ENCODE peak calls at places on chromosomes 3 and 15, in eight cellular contexts. One of them, this sample, is unnamed.

GRCh38 chr3:189071452-189071851 is 100.3 kb upstream of the TPRG1 start:
- DNase-seq in NT2/D1: no peak
- DNase-seq in left ventricle myocardium inferior: no peak
- DNase-seq in KBM-7: no peak
- DNase-seq in choroid plexus epithelial cell: no peak
- DNase-seq in K562: no peak
- DNase-seq in activated naive CD4-positive, alpha-beta T cell treated with Interleukin-2 at 50 U/mL for 16 hours: no peak
- DNase-seq in NCI-H2171: peak; percentile 4
- DNase-seq in this sample: no peak

GRCh38 chr3:46921871-46922271 is 44.4 kb downstream of the PTH1R start:
- DNase-seq in activated naive CD4-positive, alpha-beta T cell treated with Interleukin-2 at 50 U/mL for 16 hours: no peak
- DNase-seq in NCI-H2171: no peak
- DNase-seq in NT2/D1: no peak
- DNase-seq in KBM-7: no peak
- DNase-seq in choroid plexus epithelial cell: no peak
- DNase-seq in left ventricle myocardium inferior: no peak
- DNase-seq in K562: no peak
- DNase-seq in this sample: no peak

GRCh38 chr3:12508316-12508715 is 24.0 kb downstream of the TSEN2 start:
- DNase-seq in activated naive CD4-positive, alpha-beta T cell treated with Interleukin-2 at 50 U/mL for 16 hours: no peak
- DNase-seq in K562: no peak
- DNase-seq in left ventricle myocardium inferior: no peak
- DNase-seq in choroid plexus epithelial cell: peak; percentile 100
- DNase-seq in KBM-7: no peak
- DNase-seq in NT2/D1: no peak
- DNase-seq in NCI-H2171: no peak
- DNase-seq in this sample: no peak

GRCh38 chr15:64893481-64894394 is 18.0 kb upstream of the ANKDD1A start:
- DNase-seq in choroid plexus epithelial cell: peak; percentile 98
- DNase-seq in KBM-7: peak; percentile 100
- DNase-seq in NT2/D1: peak; percentile 91
- DNase-seq in NCI-H2171: peak; percentile 71
- DNase-seq in activated naive CD4-positive, alpha-beta T cell treated with Interleukin-2 at 50 U/mL for 16 hours: peak; percentile 97
- DNase-seq in K562: peak; percentile 89
- DNase-seq in left ventricle myocardium inferior: peak; percentile 96
- DNase-seq in this sample: no peak

GRCh38 chr15:57676578-57676977 is 29.9 kb upstream of the POLR2M start:
- DNase-seq in NT2/D1: no peak
- DNase-seq in activated naive CD4-positive, alpha-beta T cell treated with Interleukin-2 at 50 U/mL for 16 hours: no peak
- DNase-seq in K562: no peak
- DNase-seq in choroid plexus epithelial cell: no peak
- DNase-seq in NCI-H2171: no peak
- DNase-seq in KBM-7: no peak
- DNase-seq in left ventricle myocardium inferior: no peak
- DNase-seq in this sample: no peak

GRCh38 chr3:27632431-27633223 is 89.5 kb downstream of the EOMES start:
- DNase-seq in NT2/D1: no peak
- DNase-seq in K562: no peak
- DNase-seq in KBM-7: peak; percentile 19
- DNase-seq in NCI-H2171: peak; percentile 9
- DNase-seq in activated naive CD4-positive, alpha-beta T cell treated with Interleukin-2 at 50 U/mL for 16 hours: peak; percentile 55
- DNase-seq in left ventricle myocardium inferior: peak; percentile 43
- DNase-seq in choroid plexus epithelial cell: peak; percentile 74
- DNase-seq in this sample: peak; percentile 41

GRCh38 chr3:190265126-190265525 is 57.1 kb downstream of the CLDN1 start:
- DNase-seq in K562: no peak
- DNase-seq in activated naive CD4-positive, alpha-beta T cell treated with Interleukin-2 at 50 U/mL for 16 hours: no peak
- DNase-seq in KBM-7: no peak
- DNase-seq in left ventricle myocardium inferior: no peak
- DNase-seq in NCI-H2171: no peak
- DNase-seq in choroid plexus epithelial cell: peak; percentile 63
- DNase-seq in NT2/D1: no peak
- DNase-seq in this sample: no peak

GRCh38 chr3:25648925-25649828 is 15.5 kb downstream of the TOP2B start:
- DNase-seq in choroid plexus epithelial cell: no peak
- DNase-seq in K562: no peak
- DNase-seq in NT2/D1: no peak
- DNase-seq in NCI-H2171: no peak
- DNase-seq in left ventricle myocardium inferior: no peak
- DNase-seq in KBM-7: no peak
- DNase-seq in activated naive CD4-positive, alpha-beta T cell treated with Interleukin-2 at 50 U/mL for 16 hours: no peak
- DNase-seq in this sample: no peak

GRCh38 chr15:101250931-101251829 is 668 bp downstream of the CHSY1 start:
- DNase-seq in KBM-7: peak; percentile 23
- DNase-seq in left ventricle myocardium inferior: no peak
- DNase-seq in K562: peak; percentile 72
- DNase-seq in activated naive CD4-positive, alpha-beta T cell treated with Interleukin-2 at 50 U/mL for 16 hours: no peak
- DNase-seq in NCI-H2171: peak; percentile 32
- DNase-seq in choroid plexus epithelial cell: peak; percentile 44
- DNase-seq in NT2/D1: no peak
- DNase-seq in this sample: peak; percentile 64

GRCh38 chr15:43769584-43770228 is 7.1 kb downstream of the ELL3 start:
- DNase-seq in NT2/D1: no peak
- DNase-seq in K562: peak; percentile 59
- DNase-seq in KBM-7: peak; percentile 80
- DNase-seq in activated naive CD4-positive, alpha-beta T cell treated with Interleukin-2 at 50 U/mL for 16 hours: peak; percentile 61
- DNase-seq in left ventricle myocardium inferior: peak; percentile 37
- DNase-seq in choroid plexus epithelial cell: peak; percentile 82
- DNase-seq in NCI-H2171: peak; percentile 40
- DNase-seq in this sample: peak; percentile 32

GRCh38 chr15:74240002-74240568 is 4.0 kb downstream of the CCDC33 start:
- DNase-seq in NCI-H2171: peak; percentile 98
- DNase-seq in left ventricle myocardium inferior: peak; percentile 85
- DNase-seq in K562: no peak
- DNase-seq in NT2/D1: no peak
- DNase-seq in KBM-7: peak; percentile 29
- DNase-seq in choroid plexus epithelial cell: peak; percentile 63
- DNase-seq in activated naive CD4-positive, alpha-beta T cell treated with Interleukin-2 at 50 U/mL for 16 hours: no peak
- DNase-seq in this sample: no peak

GRCh38 chr3:38371541-38372213 is 25.1 kb downstream of the XYLB start:
- DNase-seq in NCI-H2171: no peak
- DNase-seq in activated naive CD4-positive, alpha-beta T cell treated with Interleukin-2 at 50 U/mL for 16 hours: no peak
- DNase-seq in NT2/D1: no peak
- DNase-seq in choroid plexus epithelial cell: no peak
- DNase-seq in left ventricle myocardium inferior: no peak
- DNase-seq in K562: no peak
- DNase-seq in KBM-7: no peak
- DNase-seq in this sample: no peak

GRCh38 chr15:73856458-73857192 is 16.7 kb upstream of the TBC1D21 start:
- DNase-seq in K562: no peak
- DNase-seq in NT2/D1: no peak
- DNase-seq in choroid plexus epithelial cell: no peak
- DNase-seq in NCI-H2171: peak; percentile 74
- DNase-seq in KBM-7: no peak
- DNase-seq in activated naive CD4-positive, alpha-beta T cell treated with Interleukin-2 at 50 U/mL for 16 hours: no peak
- DNase-seq in left ventricle myocardium inferior: peak; percentile 60
- DNase-seq in this sample: no peak

GRCh38 chr3:131711114-131711786 is 208.5 kb upstream of the MRPL3 start:
- DNase-seq in activated naive CD4-positive, alpha-beta T cell treated with Interleukin-2 at 50 U/mL for 16 hours: no peak
- DNase-seq in K562: no peak
- DNase-seq in choroid plexus epithelial cell: no peak
- DNase-seq in left ventricle myocardium inferior: no peak
- DNase-seq in NCI-H2171: no peak
- DNase-seq in NT2/D1: no peak
- DNase-seq in KBM-7: no peak
- DNase-seq in this sample: no peak

GRCh38 chr3:55006277-55006676 is 78.4 kb upstream of the LRTM1 start:
- DNase-seq in NCI-H2171: no peak
- DNase-seq in K562: no peak
- DNase-seq in activated naive CD4-positive, alpha-beta T cell treated with Interleukin-2 at 50 U/mL for 16 hours: no peak
- DNase-seq in choroid plexus epithelial cell: no peak
- DNase-seq in NT2/D1: peak; percentile 30
- DNase-seq in KBM-7: no peak
- DNase-seq in left ventricle myocardium inferior: no peak
- DNase-seq in this sample: no peak

GRCh38 chr3:52221563-52222318 is 3.7 kb downstream of the TLR9 start:
- DNase-seq in NCI-H2171: no peak
- DNase-seq in KBM-7: no peak
- DNase-seq in left ventricle myocardium inferior: no peak
- DNase-seq in NT2/D1: no peak
- DNase-seq in K562: no peak
- DNase-seq in choroid plexus epithelial cell: no peak
- DNase-seq in activated naive CD4-positive, alpha-beta T cell treated with Interleukin-2 at 50 U/mL for 16 hours: peak; percentile 62
- DNase-seq in this sample: no peak

GRCh38 chr15:38707802-38708671 is 143.4 kb upstream of the RASGRP1 start:
- DNase-seq in NT2/D1: peak; percentile 46
- DNase-seq in activated naive CD4-positive, alpha-beta T cell treated with Interleukin-2 at 50 U/mL for 16 hours: peak; percentile 34
- DNase-seq in K562: peak; percentile 68
- DNase-seq in left ventricle myocardium inferior: no peak
- DNase-seq in NCI-H2171: peak; percentile 49
- DNase-seq in choroid plexus epithelial cell: peak; percentile 85
- DNase-seq in KBM-7: peak; percentile 60
- DNase-seq in this sample: peak; percentile 38

GRCh38 chr3:126342211-126342610 is 15.0 kb downstream of the KLF15 start:
- DNase-seq in KBM-7: no peak
- DNase-seq in choroid plexus epithelial cell: no peak
- DNase-seq in K562: no peak
- DNase-seq in activated naive CD4-positive, alpha-beta T cell treated with Interleukin-2 at 50 U/mL for 16 hours: no peak
- DNase-seq in NT2/D1: no peak
- DNase-seq in left ventricle myocardium inferior: no peak
- DNase-seq in NCI-H2171: no peak
- DNase-seq in this sample: no peak

GRCh38 chr3:98657429-98657828 is 64.0 kb upstream of the CPOX start:
- DNase-seq in choroid plexus epithelial cell: peak; percentile 1
- DNase-seq in activated naive CD4-positive, alpha-beta T cell treated with Interleukin-2 at 50 U/mL for 16 hours: peak; percentile 28
- DNase-seq in K562: peak; percentile 3
- DNase-seq in KBM-7: no peak
- DNase-seq in NT2/D1: peak; percentile 16
- DNase-seq in NCI-H2171: peak; percentile 26
- DNase-seq in left ventricle myocardium inferior: peak; percentile 32
- DNase-seq in this sample: peak; percentile 22

GRCh38 chr3:175346573-175347356 is 487.6 kb downstream of the NAALADL2 start:
- DNase-seq in left ventricle myocardium inferior: peak; percentile 41
- DNase-seq in K562: no peak
- DNase-seq in NT2/D1: no peak
- DNase-seq in activated naive CD4-positive, alpha-beta T cell treated with Interleukin-2 at 50 U/mL for 16 hours: no peak
- DNase-seq in KBM-7: no peak
- DNase-seq in choroid plexus epithelial cell: peak; percentile 97
- DNase-seq in NCI-H2171: no peak
- DNase-seq in this sample: no peak

GRCh38 chr15:89457086-89457485 is 39.3 kb downstream of the RHCG start:
- DNase-seq in NT2/D1: no peak
- DNase-seq in activated naive CD4-positive, alpha-beta T cell treated with Interleukin-2 at 50 U/mL for 16 hours: no peak
- DNase-seq in KBM-7: peak; percentile 24
- DNase-seq in NCI-H2171: peak; percentile 6
- DNase-seq in choroid plexus epithelial cell: peak; percentile 45
- DNase-seq in left ventricle myocardium inferior: no peak
- DNase-seq in K562: peak; percentile 77
- DNase-seq in this sample: peak; percentile 75

GRCh38 chr3:12658593-12659058 is 5.3 kb downstream of the RAF1 start:
- DNase-seq in NCI-H2171: no peak
- DNase-seq in K562: no peak
- DNase-seq in left ventricle myocardium inferior: no peak
- DNase-seq in NT2/D1: no peak
- DNase-seq in choroid plexus epithelial cell: peak; percentile 65
- DNase-seq in KBM-7: no peak
- DNase-seq in activated naive CD4-positive, alpha-beta T cell treated with Interleukin-2 at 50 U/mL for 16 hours: no peak
- DNase-seq in this sample: no peak

GRCh38 chr3:169323580-169324453 is 339.7 kb downstream of the MECOM start:
- DNase-seq in KBM-7: no peak
- DNase-seq in K562: no peak
- DNase-seq in choroid plexus epithelial cell: peak; percentile 25
- DNase-seq in NT2/D1: no peak
- DNase-seq in activated naive CD4-positive, alpha-beta T cell treated with Interleukin-2 at 50 U/mL for 16 hours: no peak
- DNase-seq in left ventricle myocardium inferior: peak; percentile 33
- DNase-seq in NCI-H2171: no peak
- DNase-seq in this sample: no peak

GRCh38 chr3:139450155-139450554 is 26.2 kb downstream of the RBP2 start:
- DNase-seq in NT2/D1: no peak
- DNase-seq in KBM-7: no peak
- DNase-seq in activated naive CD4-positive, alpha-beta T cell treated with Interleukin-2 at 50 U/mL for 16 hours: no peak
- DNase-seq in K562: no peak
- DNase-seq in left ventricle myocardium inferior: no peak
- DNase-seq in choroid plexus epithelial cell: no peak
- DNase-seq in NCI-H2171: no peak
- DNase-seq in this sample: no peak

GRCh38 chr15:45386420-45386819 is 8.1 kb upstream of the GATM start:
- DNase-seq in NCI-H2171: peak; percentile 38
- DNase-seq in left ventricle myocardium inferior: no peak
- DNase-seq in activated naive CD4-positive, alpha-beta T cell treated with Interleukin-2 at 50 U/mL for 16 hours: no peak
- DNase-seq in K562: no peak
- DNase-seq in NT2/D1: no peak
- DNase-seq in KBM-7: no peak
- DNase-seq in choroid plexus epithelial cell: no peak
- DNase-seq in this sample: no peak

GRCh38 chr3:42110631-42111030 is 19.5 kb downstream of the TRAK1 start:
- DNase-seq in NCI-H2171: no peak
- DNase-seq in NT2/D1: no peak
- DNase-seq in K562: no peak
- DNase-seq in choroid plexus epithelial cell: no peak
- DNase-seq in left ventricle myocardium inferior: no peak
- DNase-seq in activated naive CD4-positive, alpha-beta T cell treated with Interleukin-2 at 50 U/mL for 16 hours: no peak
- DNase-seq in KBM-7: no peak
- DNase-seq in this sample: no peak

GRCh38 chr3:126925411-126926171 is 57.3 kb upstream of the PLXNA1 start:
- DNase-seq in KBM-7: no peak
- DNase-seq in NT2/D1: no peak
- DNase-seq in activated naive CD4-positive, alpha-beta T cell treated with Interleukin-2 at 50 U/mL for 16 hours: no peak
- DNase-seq in NCI-H2171: no peak
- DNase-seq in K562: no peak
- DNase-seq in choroid plexus epithelial cell: no peak
- DNase-seq in left ventricle myocardium inferior: no peak
- DNase-seq in this sample: no peak

GRCh38 chr15:41944313-41944940 is 27.9 kb downstream of the EHD4 start:
- DNase-seq in choroid plexus epithelial cell: peak; percentile 94
- DNase-seq in NT2/D1: peak; percentile 9
- DNase-seq in left ventricle myocardium inferior: peak; percentile 55
- DNase-seq in activated naive CD4-positive, alpha-beta T cell treated with Interleukin-2 at 50 U/mL for 16 hours: no peak
- DNase-seq in KBM-7: no peak
- DNase-seq in K562: no peak
- DNase-seq in NCI-H2171: no peak
- DNase-seq in this sample: no peak

GRCh38 chr3:190038050-190038631 is 82.6 kb downstream of the P3H2 start:
- DNase-seq in KBM-7: no peak
- DNase-seq in activated naive CD4-positive, alpha-beta T cell treated with Interleukin-2 at 50 U/mL for 16 hours: no peak
- DNase-seq in K562: no peak
- DNase-seq in NT2/D1: no peak
- DNase-seq in left ventricle myocardium inferior: peak; percentile 25
- DNase-seq in NCI-H2171: peak; percentile 83
- DNase-seq in choroid plexus epithelial cell: peak; percentile 86
- DNase-seq in this sample: peak; percentile 54

GRCh38 chr15:95733931-95734330 is 596.6 kb upstream of the NR2F2 start:
- DNase-seq in left ventricle myocardium inferior: no peak
- DNase-seq in K562: no peak
- DNase-seq in choroid plexus epithelial cell: peak; percentile 23
- DNase-seq in NCI-H2171: no peak
- DNase-seq in NT2/D1: no peak
- DNase-seq in activated naive CD4-positive, alpha-beta T cell treated with Interleukin-2 at 50 U/mL for 16 hours: no peak
- DNase-seq in KBM-7: no peak
- DNase-seq in this sample: no peak

GRCh38 chr3:55669133-55669532 is 182.0 kb upstream of the WNT5A start:
- DNase-seq in choroid plexus epithelial cell: no peak
- DNase-seq in NT2/D1: no peak
- DNase-seq in KBM-7: no peak
- DNase-seq in activated naive CD4-positive, alpha-beta T cell treated with Interleukin-2 at 50 U/mL for 16 hours: no peak
- DNase-seq in K562: no peak
- DNase-seq in left ventricle myocardium inferior: no peak
- DNase-seq in NCI-H2171: no peak
- DNase-seq in this sample: no peak

GRCh38 chr3:121883507-121883906 is 10.7 kb upstream of the SLC15A2 start:
- DNase-seq in NCI-H2171: no peak
- DNase-seq in left ventricle myocardium inferior: no peak
- DNase-seq in KBM-7: peak; percentile 37
- DNase-seq in activated naive CD4-positive, alpha-beta T cell treated with Interleukin-2 at 50 U/mL for 16 hours: no peak
- DNase-seq in NT2/D1: no peak
- DNase-seq in choroid plexus epithelial cell: peak; percentile 68
- DNase-seq in K562: peak; percentile 24
- DNase-seq in this sample: peak; percentile 22

GRCh38 chr15:81848701-81849100 is 197.1 kb downstream of the MEX3B start:
- DNase-seq in NT2/D1: no peak
- DNase-seq in choroid plexus epithelial cell: no peak
- DNase-seq in KBM-7: no peak
- DNase-seq in K562: no peak
- DNase-seq in NCI-H2171: no peak
- DNase-seq in activated naive CD4-positive, alpha-beta T cell treated with Interleukin-2 at 50 U/mL for 16 hours: no peak
- DNase-seq in left ventricle myocardium inferior: no peak
- DNase-seq in this sample: no peak

GRCh38 chr15:80250614-80251504 is 1.2 kb downstream of the CTXND1 start:
- DNase-seq in NCI-H2171: no peak
- DNase-seq in activated naive CD4-positive, alpha-beta T cell treated with Interleukin-2 at 50 U/mL for 16 hours: no peak
- DNase-seq in choroid plexus epithelial cell: no peak
- DNase-seq in KBM-7: no peak
- DNase-seq in K562: no peak
- DNase-seq in left ventricle myocardium inferior: no peak
- DNase-seq in NT2/D1: no peak
- DNase-seq in this sample: no peak